ENCODE peak calls at places on chromosomes 3 and 15, in nine cellular contexts. G, D, V, O, F, P, N, X and I are unnamed samples.

GRCh38 chr15:90871716-90872480 is 3.5 kb downstream of the FURIN start:
- DNase-seq in P (no peak), X (peak), V (no peak), O (no peak), D (no peak), F (no peak), G (peak), N (no peak), I (peak)

GRCh38 chr3:12993623-12994356 is 79.4 kb downstream of the IQSEC1 start:
- DNase-seq in P (no peak), O (no peak), F (no peak), V (no peak), D (peak), G (peak), X (peak), N (no peak), I (no peak)

GRCh38 chr15:64586974-64587373 is 126.6 kb downstream of the ZNF609 start:
- DNase-seq in D (no peak), O (no peak), G (no peak), X (no peak), F (no peak), N (no peak), V (no peak), P (no peak), I (no peak)

GRCh38 chr15:98876461-98877369 is 130.9 kb downstream of the PGPEP1L start:
- DNase-seq in P (no peak), F (no peak), D (no peak), O (no peak), X (no peak), N (no peak), V (no peak), G (no peak), I (no peak)

GRCh38 chr3:190892328-190893011 is 30.0 kb upstream of the GMNC start:
- DNase-seq in V (no peak), G (no peak), O (no peak), D (no peak), N (peak), F (no peak), X (peak), P (no peak), I (no peak)

GRCh38 chr3:172223870-172224269 is 184.5 kb downstream of the FNDC3B start:
- DNase-seq in F (no peak), N (no peak), X (no peak), V (no peak), D (no peak), O (no peak), G (no peak), P (no peak), I (no peak)

GRCh38 chr15:87401986-87402385 is 854.6 kb downstream of the NTRK3 start:
- DNase-seq in V (no peak), N (no peak), G (no peak), F (no peak), D (no peak), X (peak), O (no peak), P (no peak), I (no peak)

GRCh38 chr15:29952245-29952644 is 130.0 kb upstream of the TJP1 start:
- DNase-seq in P (no peak), O (no peak), D (no peak), F (no peak), X (no peak), G (no peak), N (peak), V (no peak), I (no peak)

GRCh38 chr15:31419820-31420219 is 93.2 kb downstream of the KLF13 start:
- DNase-seq in G (no peak), N (no peak), X (no peak), F (no peak), P (no peak), V (no peak), D (no peak), O (no peak), I (no peak)

GRCh38 chr3:115292677-115293076 is 145.6 kb upstream of the ZBTB20 start:
- DNase-seq in V (no peak), O (no peak), P (no peak), G (no peak), D (no peak), X (no peak), F (no peak), N (no peak), I (no peak)

DNA sequence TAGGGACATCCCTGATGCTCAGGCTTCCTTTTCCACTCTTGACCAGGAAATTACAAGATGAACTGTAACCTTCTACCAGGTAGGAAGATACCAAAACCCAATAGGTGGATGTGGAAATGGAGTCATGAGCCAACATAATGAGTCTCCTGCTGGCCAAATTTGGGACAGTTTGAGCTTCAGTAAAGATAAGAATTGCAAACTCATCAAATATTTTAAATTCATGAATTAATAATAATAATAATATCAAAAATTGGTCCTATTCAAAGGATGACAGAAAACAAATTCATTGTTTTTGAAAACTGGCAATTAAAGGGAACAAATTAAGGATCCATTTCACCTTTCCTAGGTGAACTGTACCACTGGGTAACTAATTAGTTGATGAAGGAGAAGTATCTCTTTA is 309.7 kb downstream of the NEK10 start:
- DNase-seq in O (no peak), X (no peak), G (no peak), P (no peak), F (no peak), D (no peak), V (no peak), N (no peak), I (no peak)
- H3K4me3 ChIP-seq in O (no peak), X (no peak), G (no peak), P (no peak), F (no peak), D (no peak), V (no peak), N (no peak), I (no peak)

GRCh38 chr15:51499379-51499976 is 123.1 kb downstream of the DMXL2 start:
- DNase-seq in X (peak), G (no peak), P (peak), O (no peak), V (peak), N (peak), D (no peak), F (no peak), I (peak)
- TF ChIP-seq CTCF in X (peak), G (peak), P (peak), O (no peak), V (peak), N (peak), D (peak), F (peak), I (peak)

GRCh38 chr15:58298883-58299282 is 132.9 kb upstream of the LIPC start:
- DNase-seq in F (no peak), N (no peak), X (no peak), O (no peak), D (no peak), G (no peak), V (no peak), P (no peak), I (no peak)
- H3K4me3 ChIP-seq in F (no peak), N (no peak), X (no peak), O (no peak), D (no peak), G (no peak), V (no peak), P (no peak), I (no peak)

GRCh38 chr3:71581451-71581980 is 2.0 kb downstream of the FOXP1 start:
- DNase-seq in V (peak), X (peak), G (peak), P (peak), O (peak), N (no peak), F (no peak), D (peak), I (no peak)
- TF ChIP-seq CTCF in V (no peak), X (no peak), G (no peak), P (no peak), O (no peak), N (no peak), F (no peak), D (no peak), I (no peak)